ENCODE peak calls at places on chromosomes 3 and 15, in six cellular contexts. D, K, F, Z, Y and V are unnamed samples.

GRCh38 chr3:177777699-177778098 is 580.4 kb upstream of the TBL1XR1 start:
- DNase-seq in D (peak; percentile 56), K (peak; percentile 75), F (peak; percentile 76), Z (no peak), Y (peak; percentile 67), V (no peak)

GRCh38 chr3:123644358-123644757 is 59.5 kb upstream of the HACD2 start:
- DNase-seq in D (no peak), K (no peak), F (no peak), Z (no peak), Y (no peak), V (no peak)

GRCh38 chr15:89362203-89363101 is 27.8 kb upstream of the POLG start:
- DNase-seq in D (no peak), K (no peak), F (no peak), Z (no peak), Y (no peak), V (peak; percentile 75)

GRCh38 chr15:37105795-37106333 is 5.5 kb upstream of the MEIS2 start:
- DNase-seq in D (no peak), K (no peak), F (no peak), Z (no peak), Y (no peak), V (no peak)

GRCh38 chr3:140455476-140455875 is 222.4 kb upstream of the TRIM42 start:
- DNase-seq in D (no peak), K (no peak), F (no peak), Z (no peak), Y (peak; percentile 55), V (no peak)

GRCh38 chr15:99451484-99451883 is 114.3 kb upstream of the MEF2A start:
- DNase-seq in D (no peak), K (no peak), F (no peak), Z (peak; percentile 9), Y (no peak), V (no peak)

GRCh38 chr15:54810031-54810430 is 386.7 kb downstream of the RSL24D1 start:
- DNase-seq in D (no peak), K (no peak), F (no peak), Z (no peak), Y (no peak), V (no peak)

GRCh38 chr15:56736308-56736707 is 3.0 kb upstream of the ZNF280D start:
- DNase-seq in D (peak; percentile 61), K (no peak), F (no peak), Z (no peak), Y (peak; percentile 65), V (no peak)

GRCh38 chr15:68389936-68390790 is 41.8 kb downstream of the ITGA11 start:
- DNase-seq in D (peak; percentile 74), K (no peak), F (peak; percentile 86), Z (peak; percentile 4), Y (peak; percentile 63), V (no peak)

GRCh38 chr15:65663521-65663920 is 41.8 kb downstream of the SLC24A1 start:
- DNase-seq in D (no peak), K (no peak), F (peak; percentile 54), Z (no peak), Y (no peak), V (no peak)

GRCh38 chr15:41047474-41047873 is 68.6 kb downstream of the INO80 start:
- DNase-seq in D (no peak), K (no peak), F (no peak), Z (no peak), Y (no peak), V (no peak)

GRCh38 chr3:157368171-157368570 is 68.5 kb upstream of the PTX3 start:
- DNase-seq in D (no peak), K (no peak), F (no peak), Z (no peak), Y (no peak), V (no peak)

GRCh38 chr3:25728101-25728500 is 55.1 kb downstream of the NGLY1 start:
- DNase-seq in D (peak; percentile 5), K (no peak), F (no peak), Z (no peak), Y (no peak), V (no peak)

GRCh38 chr3:188006726-188007393 is 147.1 kb upstream of the LPP start:
- DNase-seq in D (no peak), K (no peak), F (no peak), Z (peak; percentile 25), Y (no peak), V (no peak)

GRCh38 chr3:158140396-158140795 is 30.5 kb downstream of the RSRC1 start:
- DNase-seq in D (peak; percentile 51), K (no peak), F (no peak), Z (no peak), Y (peak; percentile 6), V (no peak)

GRCh38 chr3:123148772-123149171 is 53.0 kb upstream of the SEC22A start:
- DNase-seq in D (no peak), K (no peak), F (no peak), Z (no peak), Y (no peak), V (no peak)

GRCh38 chr3:30302027-30302426 is 304.4 kb upstream of the TGFBR2 start:
- DNase-seq in D (peak; percentile 34), K (no peak), F (peak; percentile 3), Z (no peak), Y (no peak), V (no peak)

GRCh38 chr15:50210462-50211264 is 28.7 kb downstream of the SLC27A2 start:
- DNase-seq in D (no peak), K (peak; percentile 24), F (no peak), Z (no peak), Y (no peak), V (no peak)

GRCh38 chr3:147943265-147943945 is 534.2 kb downstream of the ZIC1 start:
- DNase-seq in D (peak; percentile 93), K (peak; percentile 46), F (no peak), Z (no peak), Y (peak; percentile 94), V (no peak)

GRCh38 chr3:192825657-192826200 is 91.9 kb downstream of the MB21D2 start:
- DNase-seq in D (peak; percentile 69), K (peak; percentile 51), F (peak; percentile 54), Z (no peak), Y (peak; percentile 70), V (no peak)
- TF ChIP-seq CTCF in D (peak; percentile 15), K (no peak), F (peak; percentile 1), Z (no peak), Y (peak; percentile 17), V (no peak)

DNA sequence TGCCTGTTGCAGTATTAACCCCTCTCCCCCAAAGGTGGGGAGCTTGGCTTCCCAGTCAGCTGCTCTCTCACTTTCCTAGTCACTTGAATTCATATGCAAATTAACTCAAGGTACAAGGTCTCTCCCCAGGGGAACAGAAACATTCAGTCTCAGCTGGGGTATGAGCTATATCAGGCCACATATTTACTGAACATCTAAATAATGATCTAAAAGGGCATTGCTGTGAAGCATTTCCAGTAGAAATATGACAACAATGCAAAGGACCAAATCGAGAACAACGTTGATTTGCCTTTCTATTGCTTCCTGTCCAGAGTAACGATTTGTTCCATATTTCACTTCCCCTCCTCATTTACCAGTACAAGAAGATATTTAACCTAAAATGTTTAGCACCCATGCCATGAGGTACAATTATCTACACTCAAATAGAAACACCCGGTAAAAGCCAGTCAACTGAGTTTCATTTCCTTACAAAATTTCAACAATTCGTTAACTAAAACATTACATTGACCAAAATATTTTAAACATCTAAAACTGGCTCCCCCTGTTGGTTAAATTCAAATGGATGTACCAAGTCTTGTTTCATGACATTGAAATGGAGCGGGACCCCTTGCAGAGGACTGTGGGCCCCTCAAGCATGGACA is 36.5 kb upstream of the KLHL6 start:
- DNase-seq in D (no peak), K (no peak), F (peak; percentile 84), Z (no peak), Y (no peak), V (no peak)
- TF ChIP-seq CTCF in D (peak; percentile 27), K (no peak), F (peak; percentile 29), Z (peak; percentile 42), Y (peak; percentile 15), V (peak; percentile 11)

GRCh38 chr15:84703808-84704207 is 12.1 kb downstream of the SEC11A start:
- DNase-seq in D (no peak), K (no peak), F (no peak), Z (no peak), Y (no peak), V (no peak)

GRCh38 chr15:84696757-84697156 is 19.2 kb downstream of the SEC11A start:
- DNase-seq in D (no peak), K (no peak), F (no peak), Z (no peak), Y (no peak), V (no peak)

GRCh38 chr15:84697353-84697990 is 18.5 kb downstream of the SEC11A start:
- DNase-seq in D (no peak), K (no peak), F (no peak), Z (no peak), Y (no peak), V (no peak)

GRCh38 chr15:84702961-84703482 is 12.9 kb downstream of the SEC11A start:
- DNase-seq in D (peak; percentile 55), K (no peak), F (no peak), Z (no peak), Y (peak; percentile 69), V (no peak)

GRCh38 chr15:84699538-84700191 is 16.3 kb downstream of the SEC11A start:
- DNase-seq in D (no peak), K (no peak), F (no peak), Z (no peak), Y (no peak), V (no peak)
- TF ChIP-seq CTCF in D (no peak), K (no peak), F (no peak), Z (no peak), Y (no peak), V (no peak)

DNA sequence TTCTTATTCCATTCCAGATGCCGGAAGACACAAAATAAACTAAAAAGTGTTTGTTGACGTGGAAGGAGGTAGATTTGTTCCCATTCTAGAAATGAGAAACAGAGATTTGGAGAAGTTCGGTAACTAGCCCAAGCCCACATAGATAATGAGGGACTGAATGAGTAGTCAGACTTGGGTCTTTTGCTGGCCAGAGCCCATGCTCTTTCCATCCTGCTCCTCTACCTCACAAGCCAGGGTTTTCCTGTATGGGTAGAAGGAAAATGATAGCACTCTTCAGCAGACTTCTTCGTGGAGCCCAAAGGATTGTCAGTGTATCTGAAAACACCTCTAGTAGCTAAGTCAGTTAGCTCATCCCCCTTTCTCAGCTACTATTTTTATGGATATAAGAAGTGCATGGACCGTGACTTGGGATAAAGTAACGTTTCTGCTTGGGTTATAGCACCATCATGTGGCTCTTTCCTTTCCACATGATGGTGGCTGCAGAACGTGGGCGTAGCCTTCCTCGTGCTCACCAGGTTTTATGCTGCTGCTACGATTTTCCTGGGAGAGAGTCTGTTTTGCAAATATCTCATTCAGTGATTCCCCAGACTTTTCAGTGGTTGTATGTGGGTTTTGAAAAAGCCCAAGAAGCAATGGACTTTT is 84.6 kb downstream of the DGKG start:
- DNase-seq in D (peak; percentile 75), K (peak; percentile 41), F (no peak), Z (no peak), Y (peak; percentile 82), V (no peak)
- TF ChIP-seq CTCF in D (peak; percentile 76), K (no peak), F (no peak), Z (no peak), Y (peak; percentile 73), V (peak; percentile 31)